ENCODE peak calls at places on chromosomes 12 and 14, in five cellular contexts. G is activated T-helper 2 cell treated with anti-CD3 and anti-CD28 coated beads, Interferon-gamma antibody, Interleukin-2, Interleukin-4, amounts not matched to agents 10 μg/mL and 5 μg/mL and 100 μg/mL, durations not matched to agents 14 hours and 24 hours and 36 hours; E is left ventricle myocardium superior; K is ELR; R is SK-N-DZ. X is an unnamed sample.

GRCh38 chr12:66087365-66087943 is 43.1 kb downstream of the LLPH start:
- DNase-seq in G (peak), E (peak), K (peak), R (peak), X (peak)

GRCh38 chr12:28879379-28879778 is 269.7 kb upstream of the FAR2 start:
- DNase-seq in G (no peak), E (no peak), K (no peak), R (no peak), X (no peak)

GRCh38 chr12:31586703-31587102 is 4.2 kb downstream of the DENND5B start:
- DNase-seq in G (no peak), E (no peak), K (no peak), R (no peak), X (no peak)

GRCh38 chr12:3727877-3728632 is 24.9 kb downstream of the CRACR2A start:
- DNase-seq in G (peak), E (peak), K (peak), R (no peak), X (no peak)

GRCh38 chr12:31517994-31518393 is 72.9 kb downstream of the DENND5B start:
- DNase-seq in G (no peak), E (no peak), K (peak), R (no peak), X (peak)

GRCh38 chr12:126668538-126668937 is 1598.4 kb upstream of the TMEM132C start:
- DNase-seq in G (no peak), E (no peak), K (peak), R (no peak), X (peak)

GRCh38 chr12:46380397-46380796 is 7.8 kb upstream of the SLC38A2 start:
- DNase-seq in G (no peak), E (no peak), K (no peak), R (no peak), X (no peak)

GRCh38 chr14:21734457-21735074 is 60.9 kb upstream of the OR4E1 start:
- DNase-seq in G (no peak), E (no peak), K (peak), R (peak), X (peak)

GRCh38 chr12:130945793-130946492 is 7.8 kb upstream of the ADGRD1 start:
- DNase-seq in G (no peak), E (no peak), K (no peak), R (no peak), X (no peak)

GRCh38 chr12:131101703-131102492 is 148.2 kb downstream of the ADGRD1 start:
- DNase-seq in G (no peak), E (no peak), K (no peak), R (no peak), X (no peak)

GRCh38 chr12:118212627-118213026 is 76.7 kb downstream of the PEBP1 start:
- DNase-seq in G (no peak), E (no peak), K (no peak), R (no peak), X (no peak)

GRCh38 chr12:50220357-50221061 is 53.3 kb upstream of the CERS5 start:
- DNase-seq in G (peak), E (no peak), K (peak), R (peak), X (peak)